ENCODE peak calls at places on chromosomes 3 and 15, in ten cellular contexts. C is GM23248, X is PC-3, M is PC-9, E is GM23338, S is fibroblast of lung, G is H1, V is neural progenitor cell, L is HepG2, A is GM12878. W is an unnamed sample. For H3K36me3, the result is how much of the 10 kb centered on the place peaks cover.

GRCh38 chr3:169660709-169661566 is 2.6 kb downstream of the MECOM start:
- DNase-seq in C (peak), X (no peak), M (no peak), E (peak), S (peak), G (no peak), V (peak), L (no peak), A (no peak), W (peak)

GRCh38 chr15:75791337-75791713 is 51.9 kb upstream of the UBE2Q2 start:
- DNase-seq in C (no peak), X (no peak), M (no peak), E (no peak), S (no peak), G (no peak), V (no peak), L (no peak), A (no peak), W (no peak)

GRCh38 chr3:134374791-134375541 is 719 bp upstream of the AMOTL2 start:
- DNase-seq in C (no peak), X (peak), M (peak), E (peak), S (no peak), G (peak), V (peak), L (peak), A (no peak), W (no peak)

GRCh38 chr3:147421184-147421912 is 12.2 kb downstream of the ZIC1 start:
- DNase-seq in C (peak), X (no peak), M (no peak), E (peak), S (no peak), G (no peak), V (peak), L (no peak), A (no peak), W (no peak)

GRCh38 chr3:185207931-185208746 is 45.7 kb downstream of the EHHADH start:
- DNase-seq in C (peak), X (peak), M (no peak), E (no peak), S (peak), G (no peak), V (peak), L (no peak), A (peak), W (peak)

GRCh38 chr15:93748710-93749109 is 482.7 kb upstream of the MCTP2 start:
- DNase-seq in C (no peak), X (no peak), M (no peak), E (no peak), S (no peak), G (no peak), V (no peak), L (no peak), A (no peak), W (no peak)

GRCh38 chr3:108472011-108472591 is 38.3 kb downstream of the MYH15 start:
- DNase-seq in C (peak), X (peak), M (peak), E (no peak), S (peak), G (no peak), V (no peak), L (no peak), A (no peak), W (peak)

GRCh38 chr3:82202254-82202653 is 440.8 kb upstream of the GBE1 start:
- DNase-seq in C (no peak), X (no peak), M (no peak), E (no peak), S (no peak), G (no peak), V (no peak), L (no peak), A (no peak), W (no peak)

GRCh38 chr15:31464216-31465082 is 137.8 kb downstream of the KLF13 start:
- DNase-seq in C (no peak), X (no peak), M (no peak), E (no peak), S (no peak), G (no peak), V (no peak), L (no peak), A (no peak), W (no peak)

GRCh38 chr3:145557405-145557804 is 603.6 kb downstream of the PLOD2 start:
- DNase-seq in C (no peak), X (peak), M (no peak), E (peak), S (peak), G (peak), V (no peak), L (no peak), A (no peak), W (peak)

GRCh38 chr3:171687064-171687463 is 123.2 kb downstream of the PLD1 start:
- DNase-seq in C (no peak), X (no peak), M (no peak), E (no peak), S (no peak), G (no peak), V (no peak), L (no peak), A (no peak), W (no peak)

GRCh38 chr3:23600178-23600577 is 205.6 kb upstream of the UBE2E1 start:
- DNase-seq in C (peak), X (peak), M (peak), E (no peak), S (peak), G (no peak), V (no peak), L (no peak), A (no peak), W (peak)

GRCh38 chr3:189123595-189124387 is 48.0 kb upstream of the TPRG1 start:
- DNase-seq in C (no peak), X (no peak), M (no peak), E (no peak), S (peak), G (no peak), V (no peak), L (no peak), A (no peak), W (peak)

GRCh38 chr3:45906681-45907220 is 20.4 kb downstream of the CCR9 start:
- DNase-seq in C (peak), X (peak), M (no peak), E (peak), S (peak), G (no peak), V (peak), L (peak), A (no peak), W (peak)

GRCh38 chr3:112653209-112653871 is 12.4 kb upstream of the CCDC80 start:
- DNase-seq in C (peak), X (peak), M (peak), E (no peak), S (peak), G (no peak), V (no peak), L (no peak), A (no peak), W (peak)

GRCh38 chr3:34363871-34364270 is 565.4 kb downstream of the PDCD6IP start:
- DNase-seq in C (no peak), X (no peak), M (no peak), E (no peak), S (no peak), G (no peak), V (no peak), L (no peak), A (no peak), W (no peak)

GRCh38 chr3:158097571-158098553 is 8.4 kb downstream of the SHOX2 start:
- DNase-seq in C (no peak), X (peak), M (peak), E (peak), S (peak), G (peak), V (peak), L (peak), A (peak), W (no peak)
- TF ChIP-seq EZH2 in C (no peak), X (no peak), M (no peak), E (peak), S (peak), G (peak), V (peak), L (peak), A (no peak), W (peak)

GRCh38 chr3:47227678-47228077 is 54.9 kb downstream of the KIF9 start:
- DNase-seq in C (no peak), X (no peak), M (no peak), E (no peak), S (no peak), G (no peak), V (no peak), L (no peak), A (peak), W (no peak)

GRCh38 chr3:47225310-47225906 is 57.2 kb downstream of the KIF9 start:
- DNase-seq in C (peak), X (no peak), M (no peak), E (no peak), S (no peak), G (no peak), V (no peak), L (no peak), A (peak), W (no peak)

DNA sequence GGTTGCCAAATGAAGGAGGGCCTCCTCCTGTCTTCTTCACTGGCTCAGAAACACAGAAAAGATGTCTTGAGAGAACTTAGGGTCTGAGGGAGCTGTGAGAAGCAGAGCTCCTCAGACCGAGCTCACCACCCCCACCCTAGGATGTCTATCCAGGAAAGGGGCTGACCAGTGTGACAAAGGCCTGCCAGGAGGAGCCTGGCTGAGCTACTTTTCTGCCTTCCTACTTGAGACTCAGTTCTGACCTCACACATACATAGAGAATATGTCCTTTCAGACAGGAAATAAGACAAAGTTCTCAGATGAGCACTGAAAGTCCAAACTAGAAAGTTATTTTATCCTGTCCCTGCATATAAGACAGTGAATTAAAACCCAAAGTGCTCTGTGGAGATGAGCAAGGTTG is 54.5 kb downstream of the KIF9 start:
- DNase-seq in C (no peak), X (no peak), M (no peak), E (no peak), S (no peak), G (no peak), V (no peak), L (no peak), A (no peak), W (no peak)
- H2AFZ ChIP-seq in C (no peak), X (no peak), M (no peak), E (no peak), S (peak), G (no peak), V (no peak), L (no peak), A (peak), W (no peak)

GRCh38 chr3:156985689-156986088 is 159.5 kb downstream of the LEKR1 start:
- DNase-seq in C (no peak), X (no peak), M (no peak), E (no peak), S (no peak), G (no peak), V (no peak), L (no peak), A (no peak), W (no peak)

GRCh38 chr3:156983559-156983958 is 157.4 kb downstream of the LEKR1 start:
- DNase-seq in C (no peak), X (no peak), M (no peak), E (peak), S (no peak), G (peak), V (peak), L (no peak), A (no peak), W (no peak)

DNA sequence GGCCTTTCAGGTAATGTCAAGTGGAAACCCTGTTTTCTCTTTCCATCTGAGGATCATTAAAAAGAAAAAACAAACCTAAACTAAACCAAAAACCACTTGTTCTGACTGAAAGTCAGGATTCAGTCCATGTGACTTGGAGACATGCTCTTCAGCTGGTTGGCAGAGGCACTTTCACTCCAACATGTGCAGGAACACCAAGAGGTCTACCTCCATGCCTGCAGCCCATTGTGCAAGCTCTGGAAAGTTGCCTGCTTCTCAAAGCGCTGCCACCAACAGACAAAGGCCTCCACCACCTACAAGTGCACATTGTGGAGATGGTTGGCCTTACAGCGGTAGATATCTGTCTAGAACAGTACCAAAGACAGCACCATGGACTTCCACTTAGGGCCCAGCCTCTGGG is 161.8 kb downstream of the LEKR1 start:
- DNase-seq in C (no peak), X (no peak), M (no peak), E (no peak), S (no peak), G (no peak), V (no peak), L (no peak), A (no peak), W (no peak)
- H3K36me3 ChIP-seq in C (under half), X (under half), M (under half), E (under half), S (under half), G (under half), V (under half), L (under half), A (under half), W (under half)

GRCh38 chr3:42652251-42652610 is 1.3 kb upstream of the ZBTB47 start:
- DNase-seq in C (peak), X (no peak), M (no peak), E (no peak), S (no peak), G (no peak), V (no peak), L (no peak), A (no peak), W (no peak)

GRCh38 chr3:42647821-42648459 is 5.6 kb upstream of the ZBTB47 start:
- DNase-seq in C (no peak), X (no peak), M (no peak), E (peak), S (no peak), G (no peak), V (peak), L (no peak), A (no peak), W (no peak)

GRCh38 chr3:42649783-42650182 is 3.7 kb upstream of the ZBTB47 start:
- DNase-seq in C (no peak), X (no peak), M (no peak), E (no peak), S (no peak), G (no peak), V (no peak), L (no peak), A (no peak), W (no peak)

GRCh38 chr3:42651248-42652091 is 2.0 kb upstream of the ZBTB47 start:
- DNase-seq in C (peak), X (peak), M (peak), E (no peak), S (peak), G (no peak), V (no peak), L (no peak), A (no peak), W (peak)

DNA sequence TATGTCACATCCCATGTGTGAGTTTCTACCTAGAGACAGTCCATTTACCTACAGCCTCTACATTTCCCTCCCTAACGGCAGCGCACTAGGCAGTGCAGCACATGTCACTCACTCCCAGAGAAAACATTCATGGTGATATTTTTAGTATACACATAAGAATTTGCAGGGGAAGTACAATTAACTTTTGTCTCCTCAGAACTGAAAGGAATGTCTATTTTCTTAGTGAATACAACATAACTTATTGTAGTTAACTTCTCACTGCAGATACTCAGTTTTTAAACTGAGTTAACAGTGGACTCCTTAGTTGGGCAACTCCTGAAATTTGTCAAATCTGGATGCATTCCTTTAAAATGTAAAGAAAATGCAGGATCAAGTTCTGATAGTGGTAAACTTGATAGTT is 4.5 kb upstream of the ZBTB47 start:
- DNase-seq in C (no peak), X (no peak), M (no peak), E (no peak), S (no peak), G (no peak), V (no peak), L (no peak), A (no peak), W (no peak)
- TF ChIP-seq EZH2 in C (no peak), X (no peak), M (no peak), E (no peak), S (no peak), G (no peak), V (no peak), L (no peak), A (no peak), W (no peak)

GRCh38 chr3:79419222-79419621 is 348.6 kb downstream of the ROBO1 start:
- DNase-seq in C (peak), X (no peak), M (no peak), E (no peak), S (peak), G (no peak), V (no peak), L (no peak), A (no peak), W (peak)
- H2AFZ ChIP-seq in C (peak), X (no peak), M (no peak), E (no peak), S (no peak), G (peak), V (peak), L (no peak), A (no peak), W (no peak)